ENCODE peak calls at places on chromosomes 2 and 18, in five cellular contexts. P, U, M, A and K are unnamed samples.

GRCh38 chr18:78727877-78728276 is 251.7 kb upstream of the SALL3 start:
- DNase-seq in M (no peak), P (no peak), U (no peak), A (no peak), K (no peak)

GRCh38 chr18:40197711-40198110 is 1757.3 kb upstream of the PIK3C3 start:
- DNase-seq in U (peak; percentile 6), P (no peak), A (no peak), M (no peak), K (no peak)

GRCh38 chr2:95278051-95278471 is 3.8 kb downstream of the PROM2 start:
- DNase-seq in A (peak; percentile 48), P (no peak), M (peak; percentile 94), U (no peak), K (no peak)

GRCh38 chr2:127510073-127510472 is 16.2 kb downstream of the IWS1 start:
- DNase-seq in M (peak; percentile 37), P (no peak), A (no peak), U (no peak), K (no peak)

GRCh38 chr2:58845011-58845410 is 603.9 kb upstream of the FANCL start:
- DNase-seq in A (no peak), M (no peak), U (no peak), P (no peak), K (no peak)

GRCh38 chr2:169711751-169712509 is 17.7 kb downstream of the PHOSPHO2 start:
- DNase-seq in A (no peak), U (no peak), M (peak; percentile 20), P (no peak), K (no peak)

GRCh38 chr2:168424112-168424951 is 31.7 kb upstream of the CERS6 start:
- DNase-seq in M (no peak), U (no peak), P (no peak), A (no peak), K (no peak)

GRCh38 chr2:20326163-20326780 is 24.4 kb downstream of the PUM2 start:
- DNase-seq in A (peak; percentile 24), U (peak; percentile 57), P (peak; percentile 60), M (peak; percentile 72), K (peak; percentile 35)

GRCh38 chr2:239398536-239398935 is 2.3 kb downstream of the HDAC4 start:
- DNase-seq in M (no peak), A (no peak), P (no peak), U (peak; percentile 27), K (no peak)

GRCh38 chr2:190506666-190507065 is 27.9 kb downstream of the NEMP2 start:
- DNase-seq in U (no peak), A (no peak), M (no peak), P (no peak), K (no peak)

GRCh38 chr2:9539530-9539929 is 16.1 kb downstream of the ADAM17 start:
- DNase-seq in U (no peak), P (no peak), M (no peak), A (no peak), K (no peak)

GRCh38 chr18:36624451-36625167 is 204.2 kb downstream of the TPGS2 start:
- DNase-seq in A (no peak), P (no peak), U (no peak), M (no peak), K (no peak)

GRCh38 chr18:36622610-36623009 is 206.2 kb downstream of the TPGS2 start:
- DNase-seq in U (no peak), P (no peak), M (no peak), A (no peak), K (no peak)

GRCh38 chr18:36625386-36625785 is 203.4 kb downstream of the TPGS2 start:
- DNase-seq in M (no peak), A (no peak), U (no peak), P (no peak), K (no peak)

GRCh38 chr18:36623681-36624080 is 205.1 kb downstream of the TPGS2 start:
- DNase-seq in M (no peak), A (no peak), P (no peak), U (no peak), K (no peak)

DNA sequence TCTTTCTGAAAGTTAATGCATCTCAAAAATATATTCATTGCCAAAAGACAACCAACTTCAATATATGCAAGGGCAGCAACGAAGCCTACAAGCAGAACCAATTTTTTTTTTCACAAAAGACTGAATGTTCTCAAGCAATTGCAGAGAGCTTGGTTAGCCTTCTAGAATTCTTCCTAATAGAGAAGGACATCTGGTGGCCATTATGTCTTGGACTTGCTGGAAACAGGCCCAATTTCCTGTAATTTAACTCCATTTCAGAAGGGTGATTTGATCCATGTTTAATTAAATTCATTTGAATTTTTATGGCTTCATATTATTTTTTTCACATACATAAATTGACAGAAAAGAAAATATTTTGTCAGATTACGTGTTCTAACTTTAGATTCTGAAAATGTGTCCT is 208.0 kb downstream of the TPGS2 start:
- DNase-seq in P (no peak), A (no peak), M (no peak), U (no peak), K (no peak)
- TF ChIP-seq CTCF in P (no peak), A (no peak), M (no peak), U (no peak), K (no peak)

DNA sequence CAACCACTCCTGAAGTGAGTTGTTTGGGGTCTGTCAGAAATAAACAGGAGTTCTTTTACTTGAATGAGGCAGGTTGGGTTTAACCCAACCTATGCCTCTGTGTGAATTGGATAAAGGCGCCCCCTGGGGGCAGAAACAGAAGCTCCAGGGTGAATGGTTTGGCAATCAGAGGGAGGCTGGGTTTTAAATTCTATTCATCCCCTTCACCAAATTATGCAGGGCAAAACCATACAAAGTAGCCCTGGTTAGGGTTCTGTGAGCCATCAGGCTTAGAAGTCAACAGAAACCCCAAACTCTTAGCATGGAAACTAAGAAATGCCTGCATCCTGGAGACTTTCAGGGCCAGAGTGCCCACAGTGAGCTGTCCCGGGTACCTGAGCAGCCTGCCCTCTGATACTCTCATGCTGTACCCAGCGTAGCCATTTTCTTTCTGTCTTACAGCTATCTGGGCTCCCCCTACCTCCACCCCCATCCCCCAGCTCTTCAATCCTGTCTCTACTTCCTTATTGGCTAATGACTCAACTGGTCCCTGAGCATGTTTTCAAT is 241.5 kb downstream of the ICOS start:
- DNase-seq in M (peak; percentile 47), U (peak; percentile 66), A (peak; percentile 19), P (peak; percentile 51), K (no peak)
- TF ChIP-seq CTCF in M (peak; percentile 79), U (peak; percentile 87), A (peak; percentile 80), P (peak; percentile 84), K (no peak)

GRCh38 chr2:45443012-45443411 is 168.1 kb downstream of the SRBD1 start:
- DNase-seq in A (no peak), P (no peak), U (no peak), M (no peak), K (no peak)

GRCh38 chr2:45438872-45439665 is 172.0 kb downstream of the SRBD1 start:
- DNase-seq in A (no peak), U (no peak), M (no peak), P (no peak), K (no peak)

GRCh38 chr2:45441571-45441970 is 169.5 kb downstream of the SRBD1 start:
- DNase-seq in U (no peak), M (no peak), A (no peak), P (no peak), K (no peak)

GRCh38 chr2:45442026-45442425 is 169.0 kb downstream of the SRBD1 start:
- DNase-seq in A (no peak), U (no peak), P (no peak), M (no peak), K (no peak)

DNA sequence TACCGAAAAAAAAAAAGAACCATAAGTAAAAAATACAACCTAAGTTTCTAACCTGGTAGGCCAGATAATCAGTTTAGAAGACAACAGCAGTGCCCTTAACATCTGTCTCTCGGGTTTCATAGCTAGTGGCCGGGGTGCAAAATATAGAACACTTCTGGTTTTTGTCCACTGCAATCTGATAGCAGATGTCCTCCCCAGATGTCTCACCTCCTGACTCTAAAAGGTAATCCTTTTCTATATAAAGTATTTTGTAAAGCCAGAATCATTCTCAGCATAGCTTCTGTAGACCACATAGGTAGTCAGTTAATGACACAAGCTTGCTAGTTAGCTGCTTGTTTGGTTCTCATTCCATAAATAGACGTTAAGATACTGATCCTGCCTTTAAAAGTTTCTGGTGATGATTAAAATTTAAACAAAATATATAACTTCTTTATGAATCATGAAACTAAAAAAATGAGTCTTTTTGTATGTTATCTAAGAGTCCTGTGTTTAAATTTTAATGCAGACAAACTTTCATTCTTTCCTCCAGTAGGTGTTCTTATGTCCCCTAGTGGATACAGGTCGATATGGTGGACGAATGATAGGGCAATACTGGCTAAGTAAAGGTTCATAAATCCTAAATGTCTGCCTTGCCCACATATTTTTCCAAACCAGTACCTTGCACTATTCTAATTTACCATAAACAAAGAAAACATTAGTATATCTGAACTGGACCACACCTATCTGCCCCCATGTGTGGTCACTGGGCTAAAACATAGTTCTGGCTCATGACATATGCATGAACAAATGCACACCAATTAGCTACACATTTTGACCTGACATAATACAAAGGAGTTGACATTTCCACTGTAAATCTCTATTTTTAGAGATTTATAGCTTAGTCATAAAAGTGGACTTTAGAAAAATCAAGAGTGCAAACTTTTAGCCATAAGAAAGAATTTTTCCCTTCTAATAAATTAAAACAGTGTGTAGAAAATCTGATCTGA is 171.0 kb downstream of the SRBD1 start:
- DNase-seq in U (no peak), P (no peak), M (peak; percentile 59), A (no peak), K (no peak)
- TF ChIP-seq CTCF in U (no peak), P (no peak), M (peak; percentile 80), A (peak; percentile 21), K (no peak)

GRCh38 chr2:108388045-108388444 is 10.3 kb downstream of the SULT1C4 start:
- DNase-seq in M (no peak), U (no peak), P (peak; percentile 8), A (no peak), K (no peak)

GRCh38 chr2:108385411-108386071 is 7.8 kb downstream of the SULT1C4 start:
- DNase-seq in M (no peak), U (no peak), P (peak; percentile 39), A (no peak), K (no peak)

GRCh38 chr2:108382196-108382595 is 4.4 kb downstream of the SULT1C4 start:
- DNase-seq in U (no peak), A (no peak), P (peak; percentile 43), M (peak; percentile 12), K (no peak)

GRCh38 chr2:108384662-108385393 is 7.1 kb downstream of the SULT1C4 start:
- DNase-seq in A (no peak), M (no peak), U (no peak), P (no peak), K (no peak)

DNA sequence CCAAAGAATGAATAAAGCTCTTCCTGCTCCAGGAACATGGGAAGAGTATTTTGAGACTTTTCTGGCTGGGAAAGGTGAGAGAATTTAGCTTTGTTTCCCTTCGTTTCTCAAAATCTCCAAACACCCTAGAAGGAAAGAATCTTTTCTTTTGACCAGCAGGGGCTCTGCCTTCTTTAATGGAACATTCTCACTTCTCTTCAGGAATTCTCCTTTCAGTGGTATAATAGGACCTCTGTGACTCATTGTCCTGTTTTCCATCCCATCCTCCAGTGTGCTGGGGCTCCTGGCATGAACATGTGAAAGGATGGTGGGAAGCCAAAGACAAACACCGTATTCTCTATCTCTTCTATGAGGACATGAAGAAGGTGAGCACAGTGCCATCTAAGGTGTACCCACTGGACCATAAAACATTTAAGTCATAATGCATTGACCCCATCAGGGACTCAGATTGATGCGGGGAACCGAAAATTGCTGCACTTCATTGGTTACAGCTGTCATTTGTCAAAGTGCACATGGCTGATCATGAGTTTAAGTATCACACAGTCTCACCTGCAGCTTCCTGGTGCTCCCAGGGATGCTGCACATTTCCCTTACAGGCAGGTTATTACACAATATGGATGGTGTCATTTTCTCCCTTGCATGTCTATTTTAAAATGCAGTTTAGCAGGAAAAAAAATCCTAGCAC is 5.5 kb downstream of the SULT1C4 start:
- DNase-seq in A (no peak), P (no peak), M (peak; percentile 14), U (peak; percentile 56), K (no peak)
- TF ChIP-seq CTCF in A (peak; percentile 20), P (no peak), M (peak; percentile 31), U (no peak), K (no peak)